ENCODE peak calls at places on chromosomes 2 and 18, in eight cellular contexts. W is gastrocnemius medialis, U is upper lobe of right lung, E is heart left ventricle, S is cardiac muscle cell, X is fibroblast of lung, G is left ventricle myocardium inferior, Q is spleen. Y is an unnamed sample. For H3K9me3, the result is how much of the 10 kb centered on the place peaks cover.

GRCh38 chr18:22913861-22914260 is 19.3 kb upstream of the RBBP8 start:
- DNase-seq in W (no peak), U (peak), E (no peak), S (no peak), X (no peak), G (no peak), Q (no peak), Y (peak)

GRCh38 chr2:224584111-224584764 is 925 bp downstream of the CUL3 start:
- DNase-seq in W (peak), U (peak), E (peak), S (peak), X (peak), G (peak), Q (peak), Y (peak)

GRCh38 chr2:27095745-27096651 is 9.4 kb downstream of the KHK start:
- DNase-seq in W (peak), U (no peak), E (peak), S (peak), X (peak), G (peak), Q (peak), Y (peak)

GRCh38 chr2:191976436-191976835 is 129.5 kb upstream of the CAVIN2 start:
- DNase-seq in W (no peak), U (no peak), E (no peak), S (no peak), X (peak), G (no peak), Q (no peak), Y (no peak)

GRCh38 chr2:46519265-46519664 is 39.9 kb downstream of the TMEM247 start:
- DNase-seq in W (no peak), U (no peak), E (no peak), S (no peak), X (no peak), G (no peak), Q (no peak), Y (no peak)

GRCh38 chr2:187569571-187569970 is 15.3 kb upstream of the TFPI start:
- DNase-seq in W (no peak), U (no peak), E (no peak), S (no peak), X (no peak), G (no peak), Q (no peak), Y (no peak)

GRCh38 chr2:230394301-230394700 is 21.7 kb upstream of the SP100 start:
- DNase-seq in W (no peak), U (no peak), E (no peak), S (no peak), X (no peak), G (no peak), Q (no peak), Y (no peak)

GRCh38 chr2:26627350-26628105 is 13.6 kb downstream of the CIB4 start:
- DNase-seq in W (no peak), U (peak), E (no peak), S (no peak), X (no peak), G (no peak), Q (peak), Y (peak)

GRCh38 chr18:3226048-3226447 is 6.3 kb upstream of the MYOM1 start:
- DNase-seq in W (no peak), U (no peak), E (no peak), S (no peak), X (no peak), G (no peak), Q (no peak), Y (no peak)

GRCh38 chr18:3923750-3924149 is 473.8 kb downstream of the TGIF1 start:
- DNase-seq in W (no peak), U (no peak), E (no peak), S (no peak), X (peak), G (no peak), Q (no peak), Y (no peak)

GRCh38 chr2:126729896-126730295 is 73.9 kb downstream of the GYPC start:
- DNase-seq in W (no peak), U (no peak), E (no peak), S (no peak), X (no peak), G (no peak), Q (no peak), Y (no peak)

GRCh38 chr18:3151379-3152264 is 68.1 kb downstream of the MYOM1 start:
- DNase-seq in W (no peak), U (no peak), E (no peak), S (peak), X (peak), G (no peak), Q (no peak), Y (no peak)

GRCh38 chr2:24214880-24215279 is 40.0 kb downstream of the FAM228A start:
- DNase-seq in W (no peak), U (no peak), E (no peak), S (no peak), X (no peak), G (no peak), Q (no peak), Y (no peak)

GRCh38 chr2:181813963-181814565 is 77.5 kb upstream of the ITPRID2 start:
- DNase-seq in W (no peak), U (no peak), E (no peak), S (no peak), X (peak), G (no peak), Q (no peak), Y (no peak)

GRCh38 chr2:203599509-203599908 is 64.4 kb upstream of the RAPH1 start:
- DNase-seq in W (no peak), U (no peak), E (no peak), S (no peak), X (no peak), G (no peak), Q (no peak), Y (no peak)

GRCh38 chr2:158993030-158993429 is 24.6 kb downstream of the TANC1 start:
- DNase-seq in W (no peak), U (no peak), E (no peak), S (no peak), X (no peak), G (no peak), Q (no peak), Y (no peak)

GRCh38 chr2:14220101-14220500 is 412.4 kb upstream of the LRATD1 start:
- DNase-seq in W (no peak), U (no peak), E (no peak), S (no peak), X (peak), G (no peak), Q (no peak), Y (no peak)

GRCh38 chr18:45741056-45741455 is 17.1 kb downstream of the SLC14A1 start:
- DNase-seq in W (no peak), U (no peak), E (no peak), S (no peak), X (no peak), G (no peak), Q (no peak), Y (no peak)

GRCh38 chr18:37299471-37300304 is 265.9 kb downstream of the CELF4 start:
- DNase-seq in W (peak), U (peak), E (peak), S (peak), X (peak), G (peak), Q (no peak), Y (peak)

GRCh38 chr2:9754532-9754887 is 88.8 kb upstream of the TAF1B start:
- DNase-seq in W (no peak), U (no peak), E (no peak), S (no peak), X (no peak), G (no peak), Q (no peak), Y (no peak)

GRCh38 chr2:238053195-238053776 is 7.5 kb upstream of the SCLY start:
- DNase-seq in W (no peak), U (no peak), E (no peak), S (no peak), X (peak), G (no peak), Q (no peak), Y (no peak)

GRCh38 chr18:80171190-80171872 is 62.3 kb downstream of the ADNP2 start:
- DNase-seq in W (no peak), U (peak), E (peak), S (peak), X (peak), G (peak), Q (no peak), Y (peak)

GRCh38 chr2:151826737-151827157 is 1.5 kb downstream of the ARL5A start:
- DNase-seq in W (no peak), U (no peak), E (no peak), S (peak), X (peak), G (no peak), Q (no peak), Y (no peak)

GRCh38 chr2:211225784-211226183 is 669.4 kb downstream of the CPS1 start:
- DNase-seq in W (no peak), U (no peak), E (no peak), S (no peak), X (no peak), G (no peak), Q (no peak), Y (no peak)

GRCh38 chr2:8627019-8627691 is 54.7 kb upstream of the ID2 start:
- DNase-seq in W (no peak), U (no peak), E (no peak), S (no peak), X (peak), G (no peak), Q (no peak), Y (peak)

GRCh38 chr2:107595749-107596148 is 230.9 kb upstream of the RGPD4 start:
- DNase-seq in W (no peak), U (no peak), E (no peak), S (no peak), X (peak), G (no peak), Q (no peak), Y (no peak)

GRCh38 chr2:207695293-207695692 is 16.1 kb upstream of the CCNYL1 start:
- DNase-seq in W (no peak), U (no peak), E (no peak), S (no peak), X (no peak), G (no peak), Q (no peak), Y (no peak)

GRCh38 chr2:167294031-167294774 is 405.9 kb downstream of the XIRP2 start:
- DNase-seq in W (no peak), U (peak), E (no peak), S (peak), X (peak), G (no peak), Q (peak), Y (peak)

GRCh38 chr18:48819276-48819675 is 131.5 kb downstream of the SMAD7 start:
- DNase-seq in W (peak), U (peak), E (peak), S (peak), X (no peak), G (peak), Q (peak), Y (peak)

GRCh38 chr2:69034845-69035244 is 21.9 kb downstream of the ANTXR1 start:
- DNase-seq in W (no peak), U (no peak), E (no peak), S (no peak), X (no peak), G (no peak), Q (no peak), Y (no peak)

GRCh38 chr2:143742631-143743030 is 613.4 kb downstream of the ARHGAP15 start:
- DNase-seq in W (no peak), U (no peak), E (no peak), S (no peak), X (peak), G (no peak), Q (no peak), Y (no peak)

GRCh38 chr2:137838255-137839092 is 125.8 kb upstream of the HNMT start:
- DNase-seq in W (no peak), U (no peak), E (no peak), S (peak), X (peak), G (no peak), Q (no peak), Y (no peak)

GRCh38 chr2:4883375-4883774 is 808.8 kb upstream of the SOX11 start:
- DNase-seq in W (no peak), U (no peak), E (no peak), S (no peak), X (no peak), G (no peak), Q (no peak), Y (no peak)

GRCh38 chr2:4882421-4882820 is 809.8 kb upstream of the SOX11 start:
- DNase-seq in W (no peak), U (no peak), E (no peak), S (no peak), X (no peak), G (no peak), Q (no peak), Y (no peak)

GRCh38 chr2:4884117-4884571 is 808.0 kb upstream of the SOX11 start:
- DNase-seq in W (no peak), U (no peak), E (no peak), S (no peak), X (no peak), G (no peak), Q (no peak), Y (no peak)
- H3K9me3 ChIP-seq in W (under half), U (under half), E (under half), S (under half), X (under half), G (under half), Q (under half), Y (under half)

DNA sequence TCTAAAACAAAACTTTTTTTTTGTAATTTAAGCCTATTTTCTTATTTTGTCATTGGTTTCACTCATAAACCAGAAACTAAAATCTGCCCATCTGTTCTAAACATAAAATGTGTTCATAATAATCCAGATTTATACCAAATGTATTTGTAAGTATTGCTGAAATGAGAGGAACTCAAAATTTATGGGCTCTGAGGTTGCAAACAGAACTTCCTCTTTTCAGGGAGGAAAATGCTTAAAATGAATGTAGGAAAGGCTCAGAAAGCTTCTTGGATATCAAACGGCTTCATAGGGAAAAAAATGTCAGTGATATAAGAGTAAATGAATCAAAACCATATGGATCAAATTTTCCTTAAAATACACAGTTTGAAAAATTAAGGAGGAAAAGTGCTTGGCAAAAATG is 83.9 kb downstream of the PAX3 start:
- DNase-seq in W (no peak), U (no peak), E (no peak), S (no peak), X (no peak), G (no peak), Q (no peak), Y (no peak)
- TF ChIP-seq CTCF in W (no peak), U (no peak), E (no peak), S (no peak), X (no peak), G (no peak), Q (no peak), Y (no peak)

DNA sequence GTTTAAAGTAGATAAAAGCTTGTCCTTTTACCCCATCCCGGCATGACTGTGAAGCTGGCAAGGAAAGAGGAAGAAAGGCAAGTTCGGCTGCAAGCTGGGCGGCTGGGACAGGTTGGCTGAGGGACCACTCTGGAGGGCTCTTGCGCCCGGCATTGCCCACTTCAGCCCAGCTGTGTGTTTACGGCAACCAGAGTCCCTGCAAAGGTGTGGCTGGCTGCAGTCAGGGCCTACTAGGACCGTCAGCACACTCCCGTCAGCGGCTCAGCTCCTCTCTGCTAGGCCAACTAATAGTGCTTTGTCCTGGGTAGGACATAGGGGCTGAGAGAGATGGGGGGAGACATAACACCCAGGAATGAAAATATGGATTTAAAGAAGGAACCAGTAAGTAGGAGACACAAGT is 11.7 kb upstream of the SAP130 start:
- DNase-seq in W (no peak), U (no peak), E (no peak), S (no peak), X (no peak), G (no peak), Q (no peak), Y (no peak)
- H3K9me3 ChIP-seq in W (under half), U (under half), E (under half), S (under half), X (under half), G (half or more), Q (under half), Y (under half)

GRCh38 chr2:163692081-163692480 is 43.7 kb downstream of the FIGN start:
- DNase-seq in W (no peak), U (no peak), E (no peak), S (no peak), X (peak), G (no peak), Q (no peak), Y (no peak)
- TF ChIP-seq CTCF in W (no peak), U (no peak), E (no peak), S (no peak), X (no peak), G (no peak), Q (no peak), Y (no peak)

DNA sequence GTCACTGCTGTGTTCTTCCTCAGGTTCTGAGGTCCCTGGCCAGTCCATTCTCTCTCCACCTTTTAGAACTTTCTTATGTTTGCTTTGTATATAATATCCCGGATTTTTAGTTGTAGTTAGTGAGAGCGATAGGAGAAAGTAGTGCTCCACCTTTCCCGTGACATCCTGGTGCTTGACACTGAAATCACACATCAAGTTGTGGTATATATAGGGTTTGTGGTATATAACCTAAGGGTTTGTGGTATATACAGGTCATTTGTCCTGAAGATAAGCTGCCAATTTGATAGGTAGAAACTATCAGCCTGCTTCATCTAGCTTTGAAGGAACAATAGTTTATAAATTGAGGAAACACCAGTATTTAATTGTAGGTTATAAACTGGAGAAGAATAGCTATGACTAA is 13.1 kb downstream of the ZNF892 start:
- DNase-seq in W (no peak), U (no peak), E (no peak), S (no peak), X (no peak), G (no peak), Q (no peak), Y (no peak)
- H3K9me3 ChIP-seq in W (under half), U (half or more), E (under half), S (under half), X (under half), G (half or more), Q (half or more), Y (half or more)

GRCh38 chr2:215553946-215554345 is 118.1 kb upstream of the FN1 start:
- DNase-seq in W (no peak), U (no peak), E (no peak), S (no peak), X (no peak), G (no peak), Q (no peak), Y (no peak)
- TF ChIP-seq CTCF in W (no peak), U (no peak), E (no peak), S (no peak), X (no peak), G (no peak), Q (no peak), Y (no peak)

DNA sequence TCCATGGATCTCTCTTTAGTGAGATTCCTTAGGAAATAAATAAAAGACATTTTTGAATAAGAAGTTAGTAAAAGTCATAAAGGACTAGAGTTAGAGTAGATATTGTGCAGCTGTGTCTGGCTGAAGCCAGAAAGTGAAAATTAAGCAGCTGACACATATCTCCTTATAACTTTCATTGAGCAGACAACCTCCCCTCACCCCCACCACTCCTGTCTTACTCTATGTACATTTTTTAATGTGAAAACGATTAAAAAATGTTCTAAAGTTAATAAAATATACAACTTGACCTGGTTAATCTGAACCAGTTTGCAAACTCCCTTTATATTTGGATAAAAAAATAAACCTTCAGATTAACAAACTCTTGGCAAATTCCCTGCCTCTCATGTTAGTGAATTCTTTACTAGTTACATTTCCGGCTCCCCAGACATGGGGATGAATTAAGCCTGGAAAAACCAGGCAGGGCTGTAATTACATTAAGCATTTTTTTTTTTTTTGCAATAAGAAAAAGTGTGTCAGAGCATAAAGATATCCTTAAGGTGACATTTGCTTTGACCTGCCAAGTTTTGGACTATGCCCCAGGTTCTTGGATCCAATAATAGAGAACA is 462.9 kb downstream of the MEIS1 start:
- DNase-seq in W (no peak), U (no peak), E (no peak), S (no peak), X (peak), G (no peak), Q (no peak), Y (no peak)
- H3K9me3 ChIP-seq in W (under half), U (under half), E (under half), S (under half), X (under half), G (under half), Q (under half), Y (under half)

GRCh38 chr2:113996826-113997599 is 107.1 kb downstream of the ACTR3 start:
- DNase-seq in W (no peak), U (no peak), E (no peak), S (no peak), X (no peak), G (no peak), Q (no peak), Y (no peak)
- TF ChIP-seq CTCF in W (no peak), U (no peak), E (no peak), S (no peak), X (no peak), G (no peak), Q (no peak), Y (no peak)